ENCODE peak calls at places on chromosomes 6 and 20, in six cellular contexts. P, D, R, N, O and U are unnamed samples.

GRCh38 chr6:136526196-136526930 is 23.9 kb downstream of the MAP7 start:
- DNase-seq in R (peak), D (peak), O (no peak), N (peak), P (peak), U (no peak)

GRCh38 chr6:39214846-39215639 is 14.2 kb downstream of the KCNK5 start:
- DNase-seq in R (no peak), P (no peak), D (no peak), O (no peak), N (no peak), U (peak)

GRCh38 chr6:135128268-135128914 is 52.7 kb upstream of the MYB start:
- DNase-seq in O (no peak), D (no peak), R (no peak), P (no peak), N (no peak), U (no peak)

GRCh38 chr20:35398660-35399144 is 13.1 kb downstream of the UQCC1 start:
- DNase-seq in R (peak), N (peak), D (no peak), O (no peak), P (peak), U (no peak)

GRCh38 chr6:54801669-54802068 is 44.9 kb upstream of the FAM83B start:
- DNase-seq in R (peak), O (no peak), D (peak), P (peak), N (no peak), U (no peak)

GRCh38 chr6:72952808-72953630 is 272.3 kb downstream of the KHDC1L start:
- DNase-seq in R (peak), D (peak), N (no peak), O (no peak), P (peak), U (no peak)

GRCh38 chr6:112233864-112234263 is 20.5 kb downstream of the LAMA4 start:
- DNase-seq in O (no peak), R (peak), N (no peak), D (peak), P (peak), U (no peak)

GRCh38 chr6:39755231-39755630 is 30.0 kb upstream of the KIF6 start:
- DNase-seq in D (no peak), O (no peak), R (peak), P (peak), N (no peak), U (no peak)

GRCh38 chr6:71157350-71157749 is 131.3 kb upstream of the OGFRL1 start:
- DNase-seq in O (no peak), N (peak), D (no peak), P (no peak), R (no peak), U (no peak)

GRCh38 chr6:124960757-124961467 is 1.3 kb upstream of the RNF217 start:
- DNase-seq in R (peak), N (no peak), P (no peak), O (no peak), D (peak), U (no peak)
- H3K4me3 ChIP-seq in R (peak), N (peak), P (peak), O (peak), D (peak), U (peak)

DNA sequence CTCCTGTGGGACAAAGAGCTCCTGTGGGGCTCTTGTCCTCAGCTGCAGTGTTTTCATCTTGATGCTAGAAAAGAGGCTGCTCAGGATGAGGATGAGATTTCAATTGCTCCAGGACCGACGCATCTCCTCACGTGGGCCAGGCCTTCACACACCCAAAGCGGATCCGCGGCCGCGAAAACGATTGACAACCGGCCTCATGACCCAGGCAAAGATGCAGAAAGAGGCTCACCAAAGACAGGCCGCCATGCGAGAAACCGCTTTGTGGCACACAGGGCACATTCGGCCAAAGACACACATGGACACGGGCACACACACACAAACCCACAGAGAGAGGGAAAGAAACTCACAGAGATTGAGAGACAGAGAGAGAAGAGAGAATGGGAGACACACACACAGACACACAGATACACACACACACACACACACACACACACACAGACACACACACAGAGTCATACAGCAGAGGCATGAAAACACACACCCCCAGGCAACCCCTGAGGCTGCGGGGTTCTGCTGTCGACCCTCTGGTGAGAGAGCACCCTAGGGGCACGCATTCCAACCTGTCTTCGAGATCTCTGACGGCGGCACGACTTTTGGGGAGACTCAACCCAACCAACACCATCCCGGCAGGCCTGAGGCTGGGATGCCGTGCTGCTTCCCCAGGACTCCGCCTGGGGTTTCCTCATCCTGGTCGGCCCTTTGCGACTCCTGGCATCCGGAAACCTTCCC is 168.5 kb upstream of the ZNF337 start:
- DNase-seq in O (no peak), P (no peak), R (no peak), N (no peak), D (no peak), U (no peak)
- H3K4me3 ChIP-seq in O (peak), P (no peak), R (peak), N (peak), D (peak), U (peak)

DNA sequence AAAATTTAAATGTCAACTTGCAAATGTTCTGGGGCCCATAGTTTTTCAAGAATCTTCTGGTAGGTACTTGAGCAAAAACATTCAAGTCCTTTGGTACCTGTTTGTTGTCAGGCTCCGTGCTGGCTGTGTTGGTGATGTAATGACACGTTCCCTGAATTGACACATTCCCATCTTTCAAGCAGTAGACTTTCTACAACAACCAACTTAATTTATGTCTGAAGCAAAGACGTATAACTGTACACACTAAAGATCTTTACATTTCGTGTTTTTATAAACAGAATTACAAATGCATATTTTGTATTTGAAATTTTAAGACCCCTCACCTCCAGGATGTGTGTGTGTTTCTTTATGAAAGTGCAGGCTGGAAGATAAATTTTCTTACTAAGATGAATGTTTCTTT is 49.6 kb downstream of the NCOA3 start:
- DNase-seq in N (no peak), O (no peak), D (no peak), P (no peak), R (no peak), U (no peak)
- H3K4me3 ChIP-seq in N (no peak), O (no peak), D (no peak), P (no peak), R (no peak), U (no peak)

GRCh38 chr6:19664878-19665715 is 172.1 kb upstream of the ID4 start:
- DNase-seq in D (no peak), P (no peak), O (no peak), R (no peak), N (no peak), U (no peak)

GRCh38 chr6:19668710-19669109 is 168.5 kb upstream of the ID4 start:
- DNase-seq in N (no peak), R (no peak), P (no peak), D (no peak), O (no peak), U (no peak)

GRCh38 chr6:19664050-19664449 is 173.1 kb upstream of the ID4 start:
- DNase-seq in R (no peak), P (no peak), O (no peak), D (no peak), N (no peak), U (no peak)

GRCh38 chr6:19663479-19663878 is 173.7 kb upstream of the ID4 start:
- DNase-seq in D (no peak), P (no peak), R (no peak), O (no peak), N (no peak), U (no peak)

DNA sequence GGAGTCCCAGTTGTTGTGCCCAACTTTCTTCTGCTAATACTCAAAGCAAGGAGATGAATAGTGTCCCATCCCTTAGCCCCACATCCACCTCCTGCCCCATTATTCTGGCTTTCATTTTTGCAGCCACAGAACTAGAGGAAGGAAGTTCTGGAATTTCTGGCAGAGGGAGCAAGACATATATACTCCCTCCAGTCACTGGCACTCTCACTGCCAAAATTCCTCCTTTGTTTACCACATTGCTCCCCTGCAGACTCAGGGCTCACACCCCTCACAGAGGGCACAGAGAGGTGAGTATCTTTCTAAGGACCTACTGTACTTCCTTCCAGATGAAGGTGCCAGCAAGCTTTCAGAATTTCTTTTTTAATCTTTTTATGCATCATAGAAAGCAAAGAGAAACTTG is 168.0 kb upstream of the ID4 start:
- DNase-seq in D (no peak), N (no peak), O (no peak), R (no peak), P (no peak), U (no peak)
- H3K4me3 ChIP-seq in D (no peak), N (no peak), O (no peak), R (no peak), P (no peak), U (no peak)

GRCh38 chr6:10425973-10426780 is 11.3 kb upstream of the TFAP2A start:
- DNase-seq in D (peak), O (no peak), N (peak), P (no peak), R (no peak), U (peak)

GRCh38 chr6:10424005-10424404 is 9.1 kb upstream of the TFAP2A start:
- DNase-seq in D (peak), R (no peak), O (no peak), N (no peak), P (no peak), U (no peak)

GRCh38 chr6:10425177-10425972 is 10.5 kb upstream of the TFAP2A start:
- DNase-seq in D (no peak), O (no peak), P (no peak), N (peak), R (no peak), U (no peak)

GRCh38 chr6:10429638-10430427 is 15.0 kb upstream of the TFAP2A start:
- DNase-seq in D (peak), P (peak), R (no peak), N (peak), O (peak), U (no peak)

GRCh38 chr6:10426781-10427279 is 12.0 kb upstream of the TFAP2A start:
- DNase-seq in O (no peak), P (no peak), D (peak), R (no peak), N (no peak), U (no peak)
- H3K4me3 ChIP-seq in O (peak), P (peak), D (peak), R (peak), N (peak), U (peak)

GRCh38 chr20:33567949-33568348 is 78.1 kb downstream of the CBFA2T2 start:
- DNase-seq in O (no peak), R (no peak), N (no peak), P (no peak), D (no peak), U (no peak)

GRCh38 chr20:33569290-33570094 is 79.6 kb downstream of the CBFA2T2 start:
- DNase-seq in N (peak), R (no peak), P (no peak), O (no peak), D (peak), U (no peak)

GRCh38 chr20:33566781-33567603 is 77.1 kb downstream of the CBFA2T2 start:
- DNase-seq in R (no peak), P (no peak), N (no peak), O (no peak), D (no peak), U (no peak)

GRCh38 chr20:33570743-33571142 is 80.8 kb downstream of the CBFA2T2 start:
- DNase-seq in N (no peak), R (no peak), P (no peak), D (no peak), O (no peak), U (no peak)

DNA sequence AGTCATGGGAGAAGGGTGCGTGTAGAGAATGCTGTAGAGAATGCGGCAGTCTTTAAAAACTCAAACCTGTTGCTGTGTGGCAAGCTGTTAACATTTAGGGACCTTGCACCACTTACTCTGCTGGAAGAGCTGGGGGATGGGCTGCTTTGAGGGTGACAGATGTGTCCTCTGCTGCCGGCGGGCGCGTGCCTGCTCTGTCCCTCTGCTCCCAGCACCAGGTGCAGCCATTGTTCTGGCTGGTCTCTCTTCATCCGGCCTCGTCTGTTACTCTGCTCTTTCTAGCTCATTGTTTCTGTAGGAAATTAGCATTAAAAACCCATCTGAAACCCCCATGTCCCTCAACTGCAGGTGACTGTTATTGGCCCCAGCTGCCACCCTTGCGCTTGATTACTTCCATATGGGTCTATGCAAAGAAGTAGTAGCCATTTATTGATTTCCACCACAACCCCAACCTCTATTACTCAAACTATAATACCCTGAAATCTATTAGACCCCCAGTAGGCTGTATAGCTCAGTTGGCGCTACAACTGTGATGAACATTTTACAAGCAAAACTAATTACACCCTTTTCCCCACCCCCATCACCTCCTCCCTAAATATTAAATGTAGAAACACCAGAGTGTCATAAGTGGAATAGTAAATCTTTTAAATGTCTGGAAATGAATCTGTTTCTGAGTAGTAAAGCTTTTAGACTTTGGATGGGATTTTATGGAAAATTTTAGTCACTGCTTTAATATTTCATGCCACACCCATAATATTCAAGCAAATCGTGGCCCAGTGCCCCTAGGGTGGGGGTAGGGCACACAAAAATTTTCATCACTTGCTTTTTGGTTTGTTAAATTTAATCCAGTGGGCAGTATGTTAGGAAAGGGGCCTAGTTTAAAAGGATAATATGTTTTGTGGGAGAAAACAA is 78.7 kb downstream of the CBFA2T2 start:
- DNase-seq in O (no peak), N (peak), P (no peak), D (no peak), R (no peak), U (no peak)
- H3K4me3 ChIP-seq in O (no peak), N (peak), P (no peak), D (no peak), R (no peak), U (no peak)

GRCh38 chr6:49462599-49462926 is 490 bp downstream of the MMUT start:
- DNase-seq in R (no peak), O (no peak), D (peak), P (no peak), N (peak), U (no peak)

GRCh38 chr6:49462927-49463611 is at the start of the genes CENPQ and MMUT:
- DNase-seq in P (peak), N (peak), R (peak), D (peak), O (peak), U (peak)

GRCh38 chr6:49464691-49465090 is 1.5 kb downstream of the CENPQ start:
- DNase-seq in O (no peak), D (no peak), N (no peak), R (no peak), P (no peak), U (no peak)

GRCh38 chr6:49463612-49463967 is 420 bp downstream of the CENPQ start:
- DNase-seq in O (no peak), N (no peak), D (peak), P (no peak), R (no peak), U (no peak)

GRCh38 chr6:49462071-49462470 is 982 bp downstream of the MMUT start:
- DNase-seq in D (peak), O (no peak), P (peak), R (no peak), N (no peak), U (no peak)
- H3K4me3 ChIP-seq in D (peak), O (peak), P (peak), R (peak), N (peak), U (peak)